ENCODE peak calls at places on chromosomes 7 and 10, in four cellular contexts. Y is fibroblast of lung, O is HCT116, L is SK-N-SH. A is an unnamed sample. For H3K4me1, the result is how much of the 10 kb centered on the place peaks cover.

GRCh38 chr10:132167976-132168375 is 18.8 kb upstream of the DPYSL4 start:
- DNase-seq in O (no peak), L (no peak), Y (no peak), A (no peak)

GRCh38 chr10:77603529-77603927 is 34.1 kb downstream of the KCNMA1 start:
- DNase-seq in Y (no peak), L (peak), O (no peak), A (no peak)

GRCh38 chr10:119461380-119461779 is 81.1 kb downstream of the RGS10 start:
- DNase-seq in O (peak), Y (no peak), L (no peak), A (no peak)

GRCh38 chr7:122311719-122312118 is 7.2 kb upstream of the FEZF1 start:
- DNase-seq in L (peak), O (no peak), Y (no peak), A (peak)

GRCh38 chr7:66429498-66430163 is 199.1 kb upstream of the KCTD7 start:
- DNase-seq in O (no peak), L (no peak), Y (no peak), A (no peak)

GRCh38 chr7:25638042-25638441 is 409.8 kb upstream of the NPVF start:
- DNase-seq in Y (no peak), O (no peak), L (no peak), A (no peak)

GRCh38 chr10:73865459-73866442 is 8.6 kb downstream of the CAMK2G start:
- DNase-seq in L (no peak), O (no peak), Y (no peak), A (no peak)

GRCh38 chr7:73703985-73704639 is 15.4 kb downstream of the STX1A start:
- DNase-seq in Y (no peak), L (peak), O (no peak), A (peak)

GRCh38 chr7:122136639-122137253 is 7.3 kb downstream of the AASS start:
- DNase-seq in O (no peak), L (no peak), Y (peak), A (no peak)

GRCh38 chr10:1409359-1409750 is 328.0 kb downstream of the ADARB2 start:
- DNase-seq in O (no peak), Y (no peak), L (no peak), A (no peak)

GRCh38 chr10:73589538-73590126 is 1.5 kb downstream of the USP54 start:
- DNase-seq in O (no peak), L (no peak), Y (peak), A (no peak)

GRCh38 chr7:73623798-73624668 is at the start of gene MLXIPL:
- DNase-seq in O (peak), Y (peak), L (peak), A (peak)

GRCh38 chr7:153027904-153028303 is 268.4 kb downstream of the ACTR3B start:
- DNase-seq in Y (no peak), O (no peak), L (no peak), A (no peak)

GRCh38 chr10:98030093-98030821 is at the start of gene CRTAC1:
- DNase-seq in Y (peak), L (peak), O (no peak), A (peak)

GRCh38 chr10:22927661-22928403 is at the start of gene ARMC3:
- DNase-seq in O (peak), L (peak), Y (peak), A (peak)

GRCh38 chr7:84194484-84195260 is at the start of gene SEMA3A:
- DNase-seq in L (peak), O (peak), Y (peak), A (peak)
- H3K9ac ChIP-seq in L (peak), O (peak), Y (peak), A (peak)

GRCh38 chr10:70490142-70490541 is 11.6 kb downstream of the PALD1 start:
- DNase-seq in L (no peak), O (no peak), Y (no peak), A (no peak)
- H3K4me1 ChIP-seq in L (under half), O (under half), Y (under half), A (under half)

GRCh38 chr10:113176652-113177155 is 226.7 kb downstream of the TCF7L2 start:
- DNase-seq in Y (no peak), O (no peak), L (no peak), A (no peak)
- H2AFZ ChIP-seq in Y (no peak), O (no peak), L (no peak), A (no peak)

GRCh38 chr10:44776181-44776580 is 135.0 kb upstream of the TMEM72 start:
- DNase-seq in L (no peak), Y (peak), O (no peak), A (no peak)
- H3K9ac ChIP-seq in L (no peak), Y (no peak), O (no peak), A (no peak)

DNA sequence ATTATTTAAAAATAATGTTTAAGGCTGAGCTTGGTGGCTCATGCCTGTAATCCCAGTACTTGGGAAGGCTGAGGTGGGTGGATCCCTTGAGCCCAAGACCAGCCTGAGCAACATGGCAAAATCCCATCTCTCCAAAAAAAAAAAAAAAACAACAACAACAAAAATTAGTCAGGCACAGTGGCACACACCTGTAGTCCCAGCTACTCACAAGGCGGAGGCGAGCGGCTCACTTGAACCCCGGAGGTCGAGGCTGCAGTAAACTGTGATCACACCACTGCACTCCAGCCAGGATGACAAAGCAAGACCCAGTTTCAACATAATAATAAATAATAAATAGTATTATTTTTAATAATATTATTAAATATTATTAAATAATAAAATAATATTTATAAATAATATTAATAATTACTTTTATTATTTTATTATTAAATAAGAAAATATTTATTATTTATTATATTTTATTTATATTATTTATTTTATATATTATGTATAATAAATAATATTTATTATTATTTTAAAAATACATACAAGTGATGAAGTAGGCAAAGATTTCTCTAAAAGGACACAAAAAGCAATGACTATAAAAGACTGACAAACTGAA is 8.4 kb upstream of the LRRC61 start:
- DNase-seq in O (no peak), L (no peak), Y (no peak), A (no peak)
- H3K4me1 ChIP-seq in O (under half), L (under half), Y (under half), A (under half)

GRCh38 chr7:64639267-64640001 is 26.5 kb upstream of the ZNF107 start:
- DNase-seq in O (no peak), L (no peak), Y (no peak), A (no peak)

GRCh38 chr7:64636386-64636785 is 29.5 kb upstream of the ZNF107 start:
- DNase-seq in Y (no peak), O (no peak), L (peak), A (no peak)

GRCh38 chr7:64637521-64638445 is 28.1 kb upstream of the ZNF107 start:
- DNase-seq in O (no peak), L (no peak), Y (no peak), A (no peak)

GRCh38 chr7:64640504-64640903 is 25.4 kb upstream of the ZNF107 start:
- DNase-seq in O (no peak), L (no peak), Y (no peak), A (no peak)

GRCh38 chr7:64638822-64639221 is 27.1 kb upstream of the ZNF107 start:
- DNase-seq in O (no peak), L (no peak), Y (no peak), A (no peak)
- H2AFZ ChIP-seq in O (no peak), L (no peak), Y (no peak), A (no peak)

GRCh38 chr7:17099083-17099973 is 199.1 kb upstream of the AHR start:
- DNase-seq in L (no peak), Y (peak), O (peak), A (no peak)
- H3K9ac ChIP-seq in L (no peak), Y (no peak), O (no peak), A (no peak)

GRCh38 chr10:103619424-103620356 is 126.2 kb downstream of the NEURL1 start:
- DNase-seq in L (peak), O (no peak), Y (no peak), A (no peak)

GRCh38 chr10:103616705-103617361 is 123.3 kb downstream of the NEURL1 start:
- DNase-seq in Y (peak), O (no peak), L (no peak), A (no peak)

GRCh38 chr10:103618575-103619423 is 125.3 kb downstream of the NEURL1 start:
- DNase-seq in Y (peak), O (no peak), L (peak), A (no peak)

GRCh38 chr10:103617362-103618026 is 124.0 kb downstream of the NEURL1 start:
- DNase-seq in Y (no peak), L (no peak), O (no peak), A (no peak)

GRCh38 chr10:103618027-103618385 is 124.5 kb downstream of the NEURL1 start:
- DNase-seq in Y (no peak), L (no peak), O (no peak), A (no peak)
- H3K4me1 ChIP-seq in Y (half or more), L (half or more), O (under half), A (under half)

DNA sequence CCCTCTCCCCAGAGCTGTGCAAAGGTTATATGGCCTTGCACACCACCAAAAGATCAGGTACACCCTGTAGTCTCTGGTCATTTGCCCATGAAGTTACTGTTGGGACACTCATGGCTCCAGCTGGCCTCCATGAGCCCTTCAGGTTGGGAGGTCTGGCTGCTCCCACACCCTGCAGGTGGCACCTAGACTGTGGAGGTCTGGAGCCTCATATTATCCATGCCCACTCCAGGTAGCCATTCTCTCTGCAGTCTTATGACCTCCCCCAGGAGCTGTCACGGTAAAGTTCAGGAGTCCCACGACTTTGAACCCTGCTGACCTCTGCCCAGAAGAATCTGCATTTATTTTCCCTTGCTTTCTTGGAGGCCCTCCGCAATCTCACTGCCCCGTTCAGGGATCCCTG is 39.2 kb upstream of the GAD2 start:
- DNase-seq in L (no peak), Y (no peak), O (no peak), A (no peak)
- H2AFZ ChIP-seq in L (no peak), Y (no peak), O (no peak), A (no peak)

A was measured in neural progenitor cell.